ENCODE peak calls at places on chromosomes 12 and 14, in five cellular contexts. One of them, this sample, is unnamed.

GRCh38 chr12:69655616-69656336 is 43.3 kb downstream of the BEST3 start:
- DNase-seq in sigmoid colon: no peak
- DNase-seq in endothelial cell: no peak
- DNase-seq in mesothelial cell of epicardium: no peak
- DNase-seq in hypothalamus: no peak
- DNase-seq in this sample: no peak

GRCh38 chr12:93886533-93887511 is 209.6 kb downstream of the CRADD start:
- DNase-seq in sigmoid colon: no peak
- DNase-seq in endothelial cell: no peak
- DNase-seq in mesothelial cell of epicardium: no peak
- DNase-seq in hypothalamus: no peak
- DNase-seq in this sample: no peak

GRCh38 chr14:57559561-57559960 is 65.9 kb upstream of the CCDC198 start:
- DNase-seq in sigmoid colon: no peak
- DNase-seq in endothelial cell: no peak
- DNase-seq in mesothelial cell of epicardium: no peak
- DNase-seq in hypothalamus: no peak
- DNase-seq in this sample: no peak

GRCh38 chr14:95493976-95494375 is 22.5 kb downstream of the SYNE3 start:
- DNase-seq in sigmoid colon: no peak
- DNase-seq in endothelial cell: no peak
- DNase-seq in mesothelial cell of epicardium: no peak
- DNase-seq in hypothalamus: no peak
- DNase-seq in this sample: no peak

GRCh38 chr12:127773520-127773919 is 493.4 kb upstream of the TMEM132C start:
- DNase-seq in sigmoid colon: no peak
- DNase-seq in endothelial cell: no peak
- DNase-seq in mesothelial cell of epicardium: no peak
- DNase-seq in hypothalamus: no peak
- DNase-seq in this sample: no peak

GRCh38 chr12:18552829-18553228 is 185.0 kb downstream of the PLCZ1 start:
- DNase-seq in sigmoid colon: no peak
- DNase-seq in endothelial cell: no peak
- DNase-seq in mesothelial cell of epicardium: no peak
- DNase-seq in hypothalamus: no peak
- DNase-seq in this sample: no peak

GRCh38 chr14:74737753-74738325 is 24.9 kb downstream of the FCF1 start:
- DNase-seq in sigmoid colon: no peak
- DNase-seq in endothelial cell: no peak
- DNase-seq in mesothelial cell of epicardium: no peak
- DNase-seq in hypothalamus: no peak
- DNase-seq in this sample: no peak

GRCh38 chr14:100785626-100786025 is 40.3 kb upstream of the MEG3 start:
- DNase-seq in sigmoid colon: no peak
- DNase-seq in endothelial cell: no peak
- DNase-seq in mesothelial cell of epicardium: no peak
- DNase-seq in hypothalamus: no peak
- DNase-seq in this sample: no peak

GRCh38 chr12:87320724-87321123 is 708.5 kb downstream of the C12orf50 start:
- DNase-seq in sigmoid colon: no peak
- DNase-seq in endothelial cell: no peak
- DNase-seq in mesothelial cell of epicardium: no peak
- DNase-seq in hypothalamus: no peak
- DNase-seq in this sample: no peak

GRCh38 chr12:82857911-82858533 is 171.3 kb downstream of the TMTC2 start:
- DNase-seq in sigmoid colon: no peak
- DNase-seq in endothelial cell: no peak
- DNase-seq in mesothelial cell of epicardium: no peak
- DNase-seq in hypothalamus: no peak
- DNase-seq in this sample: no peak

GRCh38 chr12:15090441-15090840 is 117.6 kb downstream of the PDE6H start:
- DNase-seq in sigmoid colon: no peak
- DNase-seq in endothelial cell: no peak
- DNase-seq in mesothelial cell of epicardium: no peak
- DNase-seq in hypothalamus: no peak
- DNase-seq in this sample: no peak

GRCh38 chr12:112852127-112852526 is 54.6 kb upstream of the OAS1 start:
- DNase-seq in sigmoid colon: no peak
- DNase-seq in endothelial cell: no peak
- DNase-seq in mesothelial cell of epicardium: no peak
- DNase-seq in hypothalamus: no peak
- DNase-seq in this sample: no peak

GRCh38 chr14:72743626-72744025 is 150.3 kb downstream of the DPF3 start:
- DNase-seq in sigmoid colon: no peak
- DNase-seq in endothelial cell: no peak
- DNase-seq in mesothelial cell of epicardium: no peak
- DNase-seq in hypothalamus: no peak
- DNase-seq in this sample: no peak

GRCh38 chr12:69553626-69554248 is 31.5 kb upstream of the CCT2 start:
- DNase-seq in sigmoid colon: no peak
- DNase-seq in endothelial cell: no peak
- DNase-seq in mesothelial cell of epicardium: no peak
- DNase-seq in hypothalamus: no peak
- DNase-seq in this sample: no peak

GRCh38 chr12:50584135-50584534 is 79.3 kb downstream of the DIP2B start:
- DNase-seq in sigmoid colon: no peak
- DNase-seq in endothelial cell: no peak
- DNase-seq in mesothelial cell of epicardium: no peak
- DNase-seq in hypothalamus: no peak
- DNase-seq in this sample: no peak

GRCh38 chr12:39966738-39967137 is 139.1 kb downstream of the SLC2A13 start:
- DNase-seq in sigmoid colon: no peak
- DNase-seq in endothelial cell: no peak
- DNase-seq in mesothelial cell of epicardium: no peak
- DNase-seq in hypothalamus: no peak
- DNase-seq in this sample: no peak

GRCh38 chr12:49728446-49728845 is 12.9 kb upstream of the TMBIM6 start:
- DNase-seq in sigmoid colon: no peak
- DNase-seq in endothelial cell: no peak
- DNase-seq in mesothelial cell of epicardium: no peak
- DNase-seq in hypothalamus: no peak
- DNase-seq in this sample: no peak

GRCh38 chr14:63046339-63047268 is 1.3 kb upstream of the KCNH5 start:
- DNase-seq in sigmoid colon: no peak
- DNase-seq in endothelial cell: no peak
- DNase-seq in mesothelial cell of epicardium: no peak
- DNase-seq in hypothalamus: no peak
- DNase-seq in this sample: no peak

GRCh38 chr12:43098078-43098477 is 453.9 kb downstream of the ADAMTS20 start:
- DNase-seq in sigmoid colon: no peak
- DNase-seq in endothelial cell: no peak
- DNase-seq in mesothelial cell of epicardium: no peak
- DNase-seq in hypothalamus: no peak
- DNase-seq in this sample: no peak

GRCh38 chr12:18967814-18968213 is 161.7 kb upstream of the PLEKHA5 start:
- DNase-seq in sigmoid colon: no peak
- DNase-seq in endothelial cell: no peak
- DNase-seq in mesothelial cell of epicardium: no peak
- DNase-seq in hypothalamus: no peak
- DNase-seq in this sample: no peak

GRCh38 chr12:88113871-88114270 is 28.0 kb downstream of the CEP290 start:
- DNase-seq in sigmoid colon: no peak
- DNase-seq in endothelial cell: no peak
- DNase-seq in mesothelial cell of epicardium: no peak
- DNase-seq in hypothalamus: no peak
- DNase-seq in this sample: no peak

GRCh38 chr12:54701940-54702592 is 53.9 kb upstream of the DCD start:
- DNase-seq in sigmoid colon: no peak
- DNase-seq in endothelial cell: no peak
- DNase-seq in mesothelial cell of epicardium: no peak
- DNase-seq in hypothalamus: peak
- DNase-seq in this sample: no peak

GRCh38 chr12:114371733-114372132 is 34.2 kb downstream of the TBX5 start:
- DNase-seq in sigmoid colon: no peak
- DNase-seq in endothelial cell: no peak
- DNase-seq in mesothelial cell of epicardium: no peak
- DNase-seq in hypothalamus: no peak
- DNase-seq in this sample: no peak

GRCh38 chr12:107402041-107403022 is 283.3 kb upstream of the PWP1 start:
- DNase-seq in sigmoid colon: no peak
- DNase-seq in endothelial cell: peak
- DNase-seq in mesothelial cell of epicardium: no peak
- DNase-seq in hypothalamus: peak
- DNase-seq in this sample: peak